ENCODE peak calls at places on chromosomes 1 and 21, in seven cellular contexts. X, B, F, L, O, U and K are unnamed samples.

GRCh38 chr1:161872506-161872905 is 106.4 kb downstream of the ATF6 start:
- DNase-seq in O (no peak), L (no peak), U (no peak), F (peak; percentile 17), B (no peak), X (no peak), K (no peak)

GRCh38 chr1:38744452-38745350 is 114.9 kb downstream of the RRAGC start:
- DNase-seq in F (no peak), U (no peak), O (no peak), L (no peak), X (no peak), B (no peak), K (no peak)

GRCh38 chr1:180544050-180544449 is 14.7 kb upstream of the OVAAL start:
- DNase-seq in B (peak; percentile 26), L (no peak), F (no peak), U (no peak), X (no peak), O (no peak), K (no peak)

GRCh38 chr1:208252126-208252853 is 8.1 kb upstream of the PLXNA2 start:
- DNase-seq in L (no peak), X (peak; percentile 42), F (no peak), B (peak; percentile 87), O (no peak), U (peak; percentile 49), K (no peak)

GRCh38 chr1:70143052-70143659 is 62.2 kb downstream of the LRRC40 start:
- DNase-seq in B (no peak), X (no peak), L (no peak), F (peak; percentile 75), U (no peak), O (no peak), K (no peak)

GRCh38 chr1:198128528-198128927 is 28.3 kb upstream of the NEK7 start:
- DNase-seq in F (peak; percentile 58), O (no peak), X (no peak), U (no peak), L (no peak), B (no peak), K (no peak)

GRCh38 chr1:97348599-97349265 is 572.1 kb downstream of the DPYD start:
- DNase-seq in U (no peak), B (no peak), F (peak; percentile 38), L (no peak), O (no peak), X (no peak), K (no peak)

GRCh38 chr1:164559342-164560070 is 522 bp downstream of the PBX1 start:
- DNase-seq in U (peak; percentile 82), B (peak; percentile 79), L (no peak), O (peak; percentile 54), F (no peak), X (peak; percentile 60), K (no peak)

GRCh38 chr1:23208527-23208926 is 8.8 kb downstream of the HTR1D start:
- DNase-seq in B (no peak), U (no peak), O (no peak), X (no peak), F (no peak), L (no peak), K (no peak)

GRCh38 chr1:156115514-156116374 is 1.2 kb downstream of the LMNA start:
- DNase-seq in L (no peak), U (peak; percentile 55), F (peak; percentile 65), B (peak; percentile 85), O (no peak), X (peak; percentile 68), K (no peak)

GRCh38 chr1:222627232-222627631 is 9.3 kb downstream of the MIA3 start:
- DNase-seq in B (no peak), F (peak; percentile 61), X (no peak), U (no peak), L (no peak), O (no peak), K (no peak)

GRCh38 chr1:203519053-203519770 is 25.3 kb downstream of the OPTC start:
- DNase-seq in F (no peak), O (no peak), B (peak; percentile 94), U (no peak), L (peak; percentile 85), X (peak; percentile 94), K (no peak)

GRCh38 chr1:87120779-87121178 is 206.3 kb downstream of the HS2ST1 start:
- DNase-seq in F (no peak), X (no peak), O (peak; percentile 60), L (no peak), U (no peak), B (peak; percentile 74), K (no peak)

GRCh38 chr1:156797212-156797871 is 19.3 kb downstream of the SH2D2A start:
- DNase-seq in O (peak; percentile 81), B (peak; percentile 89), X (peak; percentile 66), L (no peak), F (peak; percentile 64), U (peak; percentile 70), K (no peak)

GRCh38 chr1:11156441-11156840 is 32.7 kb upstream of the ANGPTL7 start:
- DNase-seq in U (no peak), B (no peak), O (no peak), L (no peak), X (no peak), F (no peak), K (no peak)

GRCh38 chr1:192516776-192517297 is 58.7 kb upstream of the RGS1 start:
- DNase-seq in F (no peak), B (no peak), O (peak; percentile 92), L (no peak), X (no peak), U (peak; percentile 13), K (peak; percentile 70)

GRCh38 chr1:90083995-90084394 is 89.1 kb downstream of the ZNF326 start:
- DNase-seq in U (no peak), X (no peak), F (no peak), L (no peak), O (no peak), B (no peak), K (no peak)

GRCh38 chr1:32336963-32337675 is 1.1 kb upstream of the MARCKSL1 start:
- DNase-seq in B (no peak), X (no peak), L (no peak), F (peak; percentile 47), U (no peak), O (peak; percentile 84), K (no peak)

GRCh38 chr1:223811634-223812101 is 34.1 kb downstream of the TP53BP2 start:
- DNase-seq in X (no peak), U (no peak), B (no peak), L (no peak), F (peak; percentile 49), O (peak; percentile 67), K (no peak)

GRCh38 chr1:19687414-19687813 is 22.7 kb downstream of the HTR6 start:
- DNase-seq in L (no peak), U (no peak), O (no peak), X (no peak), F (no peak), B (no peak), K (no peak)

GRCh38 chr1:67489643-67490042 is 59.4 kb upstream of the SERBP1 start:
- DNase-seq in O (peak; percentile 64), X (no peak), B (no peak), L (no peak), F (peak; percentile 15), U (peak; percentile 39), K (no peak)

GRCh38 chr21:38721983-38722382 is 83.7 kb upstream of the ETS2 start:
- DNase-seq in L (no peak), O (no peak), B (no peak), F (no peak), X (no peak), U (no peak), K (no peak)

GRCh38 chr1:202462342-202463076 is 114.0 kb downstream of the PPP1R12B start:
- DNase-seq in O (no peak), L (no peak), B (no peak), F (no peak), U (no peak), X (no peak), K (no peak)

GRCh38 chr1:96281491-96281890 is 440.1 kb upstream of the PTBP2 start:
- DNase-seq in F (no peak), X (no peak), B (no peak), O (no peak), U (no peak), L (no peak), K (no peak)

GRCh38 chr1:171213559-171214454 is 28.7 kb downstream of the FMO2 start:
- DNase-seq in U (no peak), X (peak; percentile 39), O (no peak), B (peak; percentile 74), L (no peak), F (no peak), K (no peak)
- H3K9me3 ChIP-seq in U (peaks cover 8% of the 10 kb centered on the region), X (no peaks in the 10 kb centered on the region), O (no peaks in the 10 kb centered on the region), B (peaks cover 12% of the 10 kb centered on the region), L (peaks cover 5% of the 10 kb centered on the region), F (no peaks in the 10 kb centered on the region), K (peaks cover 10% of the 10 kb centered on the region)

GRCh38 chr1:59393211-59394180 is 96.6 kb downstream of the FGGY start:
- DNase-seq in L (no peak), U (peak; percentile 51), O (no peak), B (no peak), F (peak; percentile 91), X (no peak), K (no peak)
- H3K9ac ChIP-seq in L (no peak overlapping the region), U (no peak overlapping the region), O (no peak overlapping the region), B (no peak overlapping the region), F (peak overlapping the region; percentile 21), X (no peak overlapping the region), K (no peak overlapping the region)

GRCh38 chr21:27566521-27566920 is 599.6 kb upstream of the ADAMTS5 start:
- DNase-seq in B (no peak), O (no peak), X (no peak), L (no peak), F (no peak), U (no peak), K (no peak)

GRCh38 chr21:27561116-27561515 is 594.2 kb upstream of the ADAMTS5 start:
- DNase-seq in O (no peak), B (no peak), F (no peak), L (no peak), X (no peak), U (no peak), K (no peak)

GRCh38 chr21:27562303-27562702 is 595.4 kb upstream of the ADAMTS5 start:
- DNase-seq in O (no peak), U (no peak), B (no peak), X (no peak), L (no peak), F (no peak), K (no peak)

GRCh38 chr21:27565418-27565817 is 598.5 kb upstream of the ADAMTS5 start:
- DNase-seq in X (no peak), F (no peak), U (no peak), L (no peak), O (no peak), B (no peak), K (no peak)

DNA sequence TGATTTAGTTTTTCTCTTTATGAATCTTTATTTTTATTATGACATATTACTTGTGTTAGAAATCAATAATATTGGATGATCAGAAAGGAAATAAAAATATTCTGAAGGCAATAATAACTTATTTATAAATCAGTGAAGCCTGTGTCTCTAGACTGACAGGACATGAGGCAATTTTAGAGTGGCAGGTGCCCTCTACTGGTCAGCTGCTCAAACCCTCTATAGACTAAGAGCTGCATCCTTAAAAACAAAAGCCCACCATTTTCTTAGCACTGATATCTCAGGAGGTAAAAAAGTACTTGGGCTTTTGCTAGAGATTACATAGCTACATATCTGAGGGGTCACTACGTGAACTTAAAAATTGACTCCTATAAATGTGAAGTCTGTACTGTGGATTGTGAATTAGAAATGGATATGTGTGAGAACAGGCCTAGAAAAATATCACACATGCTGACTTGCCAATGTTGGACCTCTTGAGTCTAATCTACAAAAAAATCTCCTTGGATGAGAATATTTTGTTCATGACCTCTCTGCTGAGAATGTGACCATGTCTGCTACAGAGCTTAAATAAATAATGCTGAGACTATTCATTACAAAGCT is 597.9 kb upstream of the ADAMTS5 start:
- DNase-seq in X (peak; percentile 38), L (peak; percentile 7), O (peak; percentile 70), B (peak; percentile 76), U (peak; percentile 63), F (peak; percentile 70), K (peak; percentile 6)
- H3K9me3 ChIP-seq in X (no peaks in the 10 kb centered on the region), L (no peaks in the 10 kb centered on the region), O (no peaks in the 10 kb centered on the region), B (no peaks in the 10 kb centered on the region), U (no peaks in the 10 kb centered on the region), F (no peaks in the 10 kb centered on the region), K (no peaks in the 10 kb centered on the region)

GRCh38 chr1:36253463-36253862 is 29.2 kb downstream of the THRAP3 start:
- DNase-seq in U (no peak), F (peak; percentile 50), O (no peak), X (no peak), B (no peak), L (no peak), K (no peak)
- H3K9ac ChIP-seq in U (no peak overlapping the region), F (no peak overlapping the region), O (no peak overlapping the region), X (no peak overlapping the region), B (no peak overlapping the region), L (no peak overlapping the region), K (peak overlapping the region; percentile 12)